ENCODE peak calls at places on chromosomes 13 and 19, in nine cellular contexts. F is NCI-H2081; Z is T1000; I is HEK293T; N is AG10803; J is NCI-H446; Q is activated effector memory CD4-positive, alpha-beta T cell treated with anti-CD3 and anti-CD28 coated beads, Interleukin-2, amount 50 U/mL, for 16 hours; E is activated naive CD8-positive, alpha-beta T cell treated with anti-CD3 and anti-CD28 coated beads for 36 hours; U is body of pancreas. Y is an unnamed sample.
A peak's percentile ranks its signal among the peaks of the same experiment; 100 is the strongest.

GRCh38 chr13:28485097-28485496 is 9.8 kb downstream of the FLT1 start:
- DNase-seq in F (no peak), Z (no peak), I (no peak), N (no peak), J (no peak), Q (no peak), E (no peak), U (no peak), Y (no peak)

GRCh38 chr13:104920091-104920490 is 1615.4 kb downstream of the EFNB2 start:
- DNase-seq in F (no peak), Z (no peak), I (no peak), N (no peak), J (no peak), Q (no peak), E (no peak), U (no peak), Y (no peak)

GRCh38 chr19:10327793-10328192 is 5.5 kb downstream of the RAVER1 start:
- DNase-seq in F (no peak), Z (no peak), I (no peak), N (no peak), J (no peak), Q (no peak), E (no peak), U (no peak), Y (no peak)

GRCh38 chr19:30695171-30695875 is 323.1 kb downstream of the ZNF536 start:
- DNase-seq in F (no peak), Z (no peak), I (no peak), N (no peak), J (no peak), Q (no peak), E (no peak), U (no peak), Y (no peak)

GRCh38 chr13:111005808-111006494 is 91.1 kb upstream of the ANKRD10 start:
- DNase-seq in F (no peak), Z (no peak), I (no peak), N (peak; percentile 41), J (no peak), Q (no peak), E (no peak), U (peak; percentile 83), Y (no peak)

GRCh38 chr13:113853518-113854237 is 10.2 kb downstream of the GAS6 start:
- DNase-seq in F (no peak), Z (no peak), I (no peak), N (no peak), J (no peak), Q (peak; percentile 34), E (no peak), U (no peak), Y (no peak)

GRCh38 chr13:105774739-105775460 is 760.6 kb downstream of the EFNB2 start:
- DNase-seq in F (no peak), Z (no peak), I (no peak), N (no peak), J (no peak), Q (no peak), E (no peak), U (peak; percentile 17), Y (no peak)

GRCh38 chr13:50740052-50740741 is 103.3 kb downstream of the DLEU7 start:
- DNase-seq in F (no peak), Z (no peak), I (no peak), N (peak; percentile 90), J (no peak), Q (no peak), E (no peak), U (no peak), Y (no peak)

GRCh38 chr13:110116072-110116487 is 190.9 kb downstream of the COL4A1 start:
- DNase-seq in F (no peak), Z (peak; percentile 50), I (peak; percentile 42), N (peak; percentile 89), J (no peak), Q (peak; percentile 76), E (peak; percentile 51), U (peak; percentile 67), Y (peak; percentile 46)

GRCh38 chr19:13795595-13796300 is 505 bp downstream of the ZSWIM4 start:
- DNase-seq in F (no peak), Z (no peak), I (no peak), N (peak; percentile 15), J (no peak), Q (no peak), E (no peak), U (peak; percentile 45), Y (no peak)

GRCh38 chr19:6729573-6730152 is 7.7 kb downstream of the GPR108 start:
- DNase-seq in F (no peak), Z (no peak), I (no peak), N (no peak), J (no peak), Q (no peak), E (no peak), U (no peak), Y (no peak)